ENCODE peak calls at places on chromosome 10, in six cellular contexts. One of them, this sample, is unnamed.

GRCh38 chr10:71761105-71761511 is 12.2 kb downstream of the VSIR start:
- DNase-seq in PC-3: peak; percentile 48
- DNase-seq in HCT116: no peak
- DNase-seq in hepatocyte: no peak
- DNase-seq in GM23248: no peak
- DNase-seq in mammary epithelial cell: peak; percentile 82
- DNase-seq in this sample: no peak

GRCh38 chr10:105691811-105692210 is 1050.7 kb downstream of the SORCS3 start:
- DNase-seq in PC-3: peak; percentile 27
- DNase-seq in HCT116: peak; percentile 3
- DNase-seq in hepatocyte: peak; percentile 37
- DNase-seq in GM23248: no peak
- DNase-seq in mammary epithelial cell: peak; percentile 8
- DNase-seq in this sample: peak; percentile 1

GRCh38 chr10:47025540-47026300 is 114.5 kb downstream of the PTPN20 start:
- DNase-seq in PC-3: peak; percentile 27
- DNase-seq in HCT116: no peak
- DNase-seq in hepatocyte: no peak
- DNase-seq in GM23248: peak; percentile 94
- DNase-seq in mammary epithelial cell: no peak
- DNase-seq in this sample: peak; percentile 58

GRCh38 chr10:26799342-26799741 is 61.4 kb downstream of the ABI1 start:
- DNase-seq in PC-3: no peak
- DNase-seq in HCT116: no peak
- DNase-seq in hepatocyte: no peak
- DNase-seq in GM23248: no peak
- DNase-seq in mammary epithelial cell: no peak
- DNase-seq in this sample: no peak

GRCh38 chr10:117175215-117175900 is 21.9 kb upstream of the KCNK18 start:
- DNase-seq in PC-3: no peak
- DNase-seq in HCT116: no peak
- DNase-seq in hepatocyte: peak; percentile 31
- DNase-seq in GM23248: no peak
- DNase-seq in mammary epithelial cell: peak; percentile 20
- DNase-seq in this sample: no peak

GRCh38 chr10:114288424-114289095 is 49.5 kb downstream of the VWA2 start:
- DNase-seq in PC-3: no peak
- DNase-seq in HCT116: no peak
- DNase-seq in hepatocyte: no peak
- DNase-seq in GM23248: no peak
- DNase-seq in mammary epithelial cell: no peak
- DNase-seq in this sample: no peak

GRCh38 chr10:69955897-69956832 is 96.5 kb upstream of the MACROH2A2 start:
- DNase-seq in PC-3: no peak
- DNase-seq in HCT116: no peak
- DNase-seq in hepatocyte: no peak
- DNase-seq in GM23248: no peak
- DNase-seq in mammary epithelial cell: peak; percentile 36
- DNase-seq in this sample: no peak

GRCh38 chr10:4512557-4513286 is 313.3 kb upstream of the AKR1E2 start:
- DNase-seq in PC-3: peak; percentile 54
- DNase-seq in HCT116: peak; percentile 36
- DNase-seq in hepatocyte: peak; percentile 66
- DNase-seq in GM23248: peak; percentile 84
- DNase-seq in mammary epithelial cell: peak; percentile 70
- DNase-seq in this sample: peak; percentile 49

GRCh38 chr10:44873156-44873555 is 38.0 kb upstream of the TMEM72 start:
- DNase-seq in PC-3: no peak
- DNase-seq in HCT116: no peak
- DNase-seq in hepatocyte: no peak
- DNase-seq in GM23248: peak; percentile 75
- DNase-seq in mammary epithelial cell: no peak
- DNase-seq in this sample: no peak

GRCh38 chr10:125399289-125399688 is 238.9 kb upstream of the CTBP2 start:
- DNase-seq in PC-3: no peak
- DNase-seq in HCT116: no peak
- DNase-seq in hepatocyte: no peak
- DNase-seq in GM23248: no peak
- DNase-seq in mammary epithelial cell: no peak
- DNase-seq in this sample: no peak

GRCh38 chr10:104099274-104099673 is 13.6 kb upstream of the COL17A1 start:
- DNase-seq in PC-3: peak; percentile 57
- DNase-seq in HCT116: no peak
- DNase-seq in hepatocyte: no peak
- DNase-seq in GM23248: peak; percentile 4
- DNase-seq in mammary epithelial cell: no peak
- DNase-seq in this sample: peak; percentile 51

GRCh38 chr10:124992462-124993344 is 50.8 kb downstream of the ZRANB1 start:
- DNase-seq in PC-3: peak; percentile 68
- DNase-seq in HCT116: peak; percentile 43
- DNase-seq in hepatocyte: peak; percentile 70
- DNase-seq in GM23248: peak; percentile 80
- DNase-seq in mammary epithelial cell: peak; percentile 46
- DNase-seq in this sample: peak; percentile 38

GRCh38 chr10:128539784-128540759 is 413.8 kb upstream of the MKI67 start:
- DNase-seq in PC-3: no peak
- DNase-seq in HCT116: no peak
- DNase-seq in hepatocyte: peak; percentile 31
- DNase-seq in GM23248: no peak
- DNase-seq in mammary epithelial cell: no peak
- DNase-seq in this sample: no peak

GRCh38 chr10:21526184-21526951 is 886 bp upstream of the SKIDA1 start:
- DNase-seq in PC-3: peak; percentile 49
- DNase-seq in HCT116: no peak
- DNase-seq in hepatocyte: no peak
- DNase-seq in GM23248: peak; percentile 84
- DNase-seq in mammary epithelial cell: peak; percentile 61
- DNase-seq in this sample: peak; percentile 80

GRCh38 chr10:83078160-83078559 is 1061.1 kb upstream of the GHITM start:
- DNase-seq in PC-3: peak; percentile 1
- DNase-seq in HCT116: no peak
- DNase-seq in hepatocyte: no peak
- DNase-seq in GM23248: no peak
- DNase-seq in mammary epithelial cell: peak; percentile 34
- DNase-seq in this sample: peak; percentile 5

GRCh38 chr10:6154566-6154965 is 48.2 kb upstream of the PFKFB3 start:
- DNase-seq in PC-3: no peak
- DNase-seq in HCT116: no peak
- DNase-seq in hepatocyte: no peak
- DNase-seq in GM23248: no peak
- DNase-seq in mammary epithelial cell: no peak
- DNase-seq in this sample: no peak

GRCh38 chr10:103895458-103896186 is 22.4 kb downstream of the STN1 start:
- DNase-seq in PC-3: peak; percentile 77
- DNase-seq in HCT116: peak; percentile 97
- DNase-seq in hepatocyte: no peak
- DNase-seq in GM23248: peak; percentile 86
- DNase-seq in mammary epithelial cell: peak; percentile 70
- DNase-seq in this sample: peak; percentile 65

GRCh38 chr10:94193466-94193924 is 169.2 kb downstream of the NOC3L start:
- DNase-seq in PC-3: no peak
- DNase-seq in HCT116: no peak
- DNase-seq in hepatocyte: no peak
- DNase-seq in GM23248: peak; percentile 54
- DNase-seq in mammary epithelial cell: peak; percentile 2
- DNase-seq in this sample: peak; percentile 87

DNA sequence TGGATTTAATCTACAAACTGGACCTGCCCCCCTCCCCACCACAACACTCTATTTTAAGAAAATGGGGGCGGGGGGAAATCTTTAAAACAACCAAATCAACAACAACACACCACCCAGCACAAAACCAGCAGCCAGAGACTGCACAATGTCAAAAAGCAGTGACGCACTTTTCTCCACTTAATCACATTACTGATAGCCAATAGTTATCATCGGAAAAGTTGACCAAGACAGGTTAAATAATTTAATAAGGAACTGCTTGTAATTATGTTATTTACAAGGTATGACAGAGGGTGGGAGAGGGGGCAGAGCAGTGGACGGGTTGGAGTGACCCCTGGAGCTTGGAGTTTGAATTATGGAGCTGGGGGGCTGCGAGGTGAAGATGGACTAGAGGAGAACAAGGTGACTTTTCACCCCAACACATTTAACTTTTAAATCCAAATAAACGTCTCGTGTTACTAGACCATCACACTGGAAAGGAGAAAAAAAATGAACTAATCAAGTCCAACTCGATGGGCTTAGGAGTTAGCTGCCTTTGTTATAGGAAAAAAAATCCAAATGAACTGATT is 2.7 kb downstream of the EBF3 start:
- DNase-seq in PC-3: no peak
- DNase-seq in HCT116: no peak
- DNase-seq in hepatocyte: no peak
- DNase-seq in GM23248: no peak
- DNase-seq in mammary epithelial cell: no peak
- DNase-seq in this sample: no peak
- TF ChIP-seq EZH2 in PC-3: no peak
- TF ChIP-seq EZH2 in HCT116: no peak
- TF ChIP-seq EZH2 in hepatocyte: no peak
- TF ChIP-seq EZH2 in GM23248: no peak
- TF ChIP-seq EZH2 in mammary epithelial cell: no peak
- TF ChIP-seq EZH2 in this sample: no peak

GRCh38 chr10:35042783-35043182 is 47.4 kb downstream of the CUL2 start:
- DNase-seq in PC-3: peak; percentile 78
- DNase-seq in HCT116: no peak
- DNase-seq in hepatocyte: peak; percentile 11
- DNase-seq in GM23248: peak; percentile 11
- DNase-seq in mammary epithelial cell: peak; percentile 6
- DNase-seq in this sample: no peak
- H3K27ac ChIP-seq in PC-3: peak overlapping the region; percentile 49
- H3K27ac ChIP-seq in HCT116: peak overlapping the region; percentile 81
- H3K27ac ChIP-seq in hepatocyte: peak overlapping the region; percentile 57
- H3K27ac ChIP-seq in GM23248: peak overlapping the region; percentile 78
- H3K27ac ChIP-seq in mammary epithelial cell: no peak overlapping the region
- H3K27ac ChIP-seq in this sample: no peak overlapping the region

GRCh38 chr10:8040651-8041050 is 13.8 kb upstream of the GATA3 start:
- DNase-seq in PC-3: no peak
- DNase-seq in HCT116: no peak
- DNase-seq in hepatocyte: no peak
- DNase-seq in GM23248: no peak
- DNase-seq in mammary epithelial cell: no peak
- DNase-seq in this sample: no peak

GRCh38 chr10:8042032-8042863 is 12.2 kb upstream of the GATA3 start:
- DNase-seq in PC-3: no peak
- DNase-seq in HCT116: no peak
- DNase-seq in hepatocyte: no peak
- DNase-seq in GM23248: no peak
- DNase-seq in mammary epithelial cell: no peak
- DNase-seq in this sample: no peak

GRCh38 chr10:8039323-8039922 is 15.1 kb upstream of the GATA3 start:
- DNase-seq in PC-3: no peak
- DNase-seq in HCT116: no peak
- DNase-seq in hepatocyte: no peak
- DNase-seq in GM23248: no peak
- DNase-seq in mammary epithelial cell: no peak
- DNase-seq in this sample: no peak

GRCh38 chr10:8042864-8043568 is 11.5 kb upstream of the GATA3 start:
- DNase-seq in PC-3: no peak
- DNase-seq in HCT116: no peak
- DNase-seq in hepatocyte: no peak
- DNase-seq in GM23248: no peak
- DNase-seq in mammary epithelial cell: no peak
- DNase-seq in this sample: no peak

DNA sequence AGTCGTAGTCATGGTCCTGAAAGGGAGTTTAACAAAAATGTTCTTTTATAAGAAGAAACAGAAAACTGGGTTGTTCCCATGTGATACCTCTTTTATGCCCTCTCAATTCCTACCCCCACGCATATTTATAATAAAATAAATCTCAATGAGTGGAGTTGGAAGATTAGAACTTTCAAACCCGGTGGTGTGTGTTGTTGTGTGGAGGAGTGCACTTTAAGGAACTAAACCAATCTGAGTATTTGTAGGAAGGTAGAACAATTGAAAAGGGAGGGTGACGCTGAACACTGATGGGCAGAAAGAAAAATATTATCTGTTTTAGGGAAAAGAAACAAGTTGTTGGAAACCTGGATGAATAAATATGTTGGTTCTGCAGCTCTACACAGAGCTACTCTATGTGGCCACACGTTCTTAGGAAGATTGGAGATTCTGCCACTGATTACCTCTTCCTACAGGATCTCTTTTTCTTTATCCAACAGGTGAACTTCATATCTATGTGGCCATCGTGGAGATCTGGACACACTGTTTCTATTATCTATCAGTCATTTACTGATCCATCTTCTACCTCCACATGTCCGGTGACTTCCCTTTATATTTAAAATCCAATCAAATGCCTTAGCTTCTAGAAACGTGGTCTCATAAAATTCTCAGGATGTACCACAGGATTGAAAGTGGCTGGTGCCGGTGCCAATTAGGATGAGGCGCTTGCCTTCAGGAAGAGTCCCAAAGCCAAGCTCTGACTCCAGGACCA is 13.0 kb upstream of the GATA3 start:
- DNase-seq in PC-3: no peak
- DNase-seq in HCT116: no peak
- DNase-seq in hepatocyte: no peak
- DNase-seq in GM23248: no peak
- DNase-seq in mammary epithelial cell: no peak
- DNase-seq in this sample: no peak
- TF ChIP-seq EZH2 in PC-3: no peak
- TF ChIP-seq EZH2 in HCT116: no peak
- TF ChIP-seq EZH2 in hepatocyte: peak; percentile 93
- TF ChIP-seq EZH2 in GM23248: no peak
- TF ChIP-seq EZH2 in mammary epithelial cell: no peak
- TF ChIP-seq EZH2 in this sample: no peak

DNA sequence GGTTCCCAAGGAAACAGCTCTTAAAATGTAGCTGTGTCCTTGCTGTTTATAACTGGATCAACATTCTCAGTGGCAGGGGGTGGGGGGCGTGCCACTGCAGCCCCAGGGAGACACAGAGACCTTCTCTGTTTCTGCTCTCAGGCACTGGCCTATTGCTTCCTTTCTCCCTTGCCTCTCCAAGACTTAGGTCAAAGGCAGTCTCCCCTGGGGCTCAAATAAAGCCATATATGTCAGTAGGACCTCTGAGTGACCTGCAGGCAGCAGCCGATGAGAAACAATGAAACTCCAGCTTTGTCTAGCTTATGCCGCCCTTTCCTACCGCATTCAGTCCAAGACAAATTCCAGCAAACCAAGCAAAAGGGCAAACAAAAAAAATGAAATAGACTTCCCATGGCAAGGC is 20.6 kb downstream of the VSTM4 start:
- DNase-seq in PC-3: no peak
- DNase-seq in HCT116: no peak
- DNase-seq in hepatocyte: no peak
- DNase-seq in GM23248: no peak
- DNase-seq in mammary epithelial cell: no peak
- DNase-seq in this sample: no peak
- H3K27ac ChIP-seq in PC-3: no peak overlapping the region
- H3K27ac ChIP-seq in HCT116: no peak overlapping the region
- H3K27ac ChIP-seq in hepatocyte: no peak overlapping the region
- H3K27ac ChIP-seq in GM23248: no peak overlapping the region
- H3K27ac ChIP-seq in mammary epithelial cell: no peak overlapping the region
- H3K27ac ChIP-seq in this sample: no peak overlapping the region

DNA sequence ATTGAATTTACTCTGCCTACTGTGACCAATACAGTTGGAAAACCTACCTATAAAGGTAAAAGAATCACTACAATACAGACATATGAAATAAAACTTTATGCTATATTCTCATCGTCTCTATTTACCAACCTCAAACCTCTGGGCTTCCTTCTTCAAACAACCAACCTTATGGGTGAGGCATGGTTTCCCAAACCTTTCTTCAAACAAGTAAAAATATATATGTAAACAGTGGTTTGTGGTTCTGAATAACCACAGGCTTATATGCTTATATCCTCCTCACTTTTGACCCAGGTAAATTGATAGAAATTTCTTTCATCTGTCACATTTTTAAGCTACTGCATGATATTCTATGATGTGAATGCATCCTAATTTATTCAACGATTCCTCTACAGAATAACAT is 103.6 kb downstream of the ITGB1 start:
- DNase-seq in PC-3: peak; percentile 67
- DNase-seq in HCT116: no peak
- DNase-seq in hepatocyte: no peak
- DNase-seq in GM23248: no peak
- DNase-seq in mammary epithelial cell: no peak
- DNase-seq in this sample: no peak
- TF ChIP-seq EZH2 in PC-3: no peak
- TF ChIP-seq EZH2 in HCT116: no peak
- TF ChIP-seq EZH2 in hepatocyte: no peak
- TF ChIP-seq EZH2 in GM23248: no peak
- TF ChIP-seq EZH2 in mammary epithelial cell: no peak
- TF ChIP-seq EZH2 in this sample: no peak